ENCODE peak calls at places on chromosomes 6 and 20, in six cellular contexts. I is GM13977, T is astrocyte of the cerebellum, L is uterus, O is endothelial cell of umbilical vein, K is tibial artery. E is an unnamed sample.

GRCh38 chr6:142913036-142913510 is 31.9 kb downstream of the HIVEP2 start:
- DNase-seq in I (peak; percentile 45), T (no peak), L (no peak), O (no peak), K (no peak), E (peak; percentile 60)

GRCh38 chr20:5504061-5504739 is 187.4 kb upstream of the PROKR2 start:
- DNase-seq in I (peak; percentile 80), T (no peak), L (peak; percentile 22), O (peak; percentile 27), K (peak; percentile 57), E (peak; percentile 54)

GRCh38 chr6:54609986-54610385 is 236.6 kb upstream of the FAM83B start:
- DNase-seq in I (no peak), T (no peak), L (no peak), O (no peak), K (no peak), E (no peak)

GRCh38 chr20:48523191-48523757 is 304.5 kb downstream of the PREX1 start:
- DNase-seq in I (peak; percentile 71), T (peak; percentile 59), L (no peak), O (peak; percentile 61), K (no peak), E (peak; percentile 60)

GRCh38 chr6:8549381-8549780 is 114.0 kb upstream of the SLC35B3 start:
- DNase-seq in I (no peak), T (no peak), L (no peak), O (no peak), K (no peak), E (no peak)

GRCh38 chr6:135094403-135094821 is 39.8 kb upstream of the HBS1L start:
- DNase-seq in I (no peak), T (no peak), L (no peak), O (no peak), K (no peak), E (no peak)

GRCh38 chr20:31915491-31916280 is 36.2 kb downstream of the PDRG1 start:
- DNase-seq in I (no peak), T (no peak), L (no peak), O (no peak), K (no peak), E (peak; percentile 5)

GRCh38 chr6:79544299-79544927 is 7.2 kb upstream of the LCA5 start:
- DNase-seq in I (no peak), T (peak; percentile 89), L (no peak), O (no peak), K (no peak), E (no peak)

GRCh38 chr20:51188941-51189340 is 166.0 kb upstream of the KCNG1 start:
- DNase-seq in I (no peak), T (no peak), L (no peak), O (no peak), K (no peak), E (no peak)

GRCh38 chr6:32622545-32623401 is 14.4 kb upstream of the HLA-DQA1 start:
- DNase-seq in I (peak; percentile 53), T (no peak), L (no peak), O (no peak), K (no peak), E (peak; percentile 59)

GRCh38 chr6:53441761-53442160 is 93.0 kb upstream of the ELOVL5 start:
- DNase-seq in I (no peak), T (no peak), L (no peak), O (no peak), K (no peak), E (no peak)

GRCh38 chr6:110874880-110875547 is 429 bp downstream of the AMD1 start:
- DNase-seq in I (peak; percentile 40), T (no peak), L (no peak), O (no peak), K (peak; percentile 36), E (no peak)

GRCh38 chr6:151070666-151071065 is 169.1 kb upstream of the AKAP12 start:
- DNase-seq in I (no peak), T (no peak), L (no peak), O (peak; percentile 29), K (no peak), E (no peak)

GRCh38 chr6:13528232-13528631 is 40.8 kb upstream of the GFOD1 start:
- DNase-seq in I (no peak), T (no peak), L (no peak), O (peak; percentile 55), K (no peak), E (no peak)

GRCh38 chr6:16372029-16372776 is 133.8 kb downstream of the GMPR start:
- DNase-seq in I (no peak), T (no peak), L (no peak), O (peak; percentile 65), K (no peak), E (no peak)

GRCh38 chr20:53023717-53024116 is 51.6 kb downstream of the TSHZ2 start:
- DNase-seq in I (no peak), T (no peak), L (no peak), O (no peak), K (no peak), E (no peak)

GRCh38 chr6:168908887-168909286 is 344.8 kb downstream of the THBS2 start:
- DNase-seq in I (no peak), T (no peak), L (no peak), O (no peak), K (no peak), E (no peak)

GRCh38 chr20:49888341-49889244 is 26.7 kb downstream of the SPATA2 start:
- DNase-seq in I (peak; percentile 88), T (peak; percentile 31), L (peak; percentile 52), O (peak; percentile 73), K (no peak), E (peak; percentile 84)

GRCh38 chr6:68634503-68635411 is at the start of gene ADGRB3:
- DNase-seq in I (peak; percentile 77), T (peak; percentile 66), L (peak; percentile 85), O (peak; percentile 42), K (peak; percentile 80), E (peak; percentile 57)

GRCh38 chr6:12440981-12441380 is 150.8 kb downstream of the EDN1 start:
- DNase-seq in I (no peak), T (no peak), L (no peak), O (peak; percentile 14), K (no peak), E (no peak)

GRCh38 chr6:89977808-89978748 is 83.8 kb downstream of the GJA10 start:
- DNase-seq in I (no peak), T (peak; percentile 39), L (no peak), O (peak; percentile 52), K (no peak), E (no peak)

GRCh38 chr6:110401585-110402176 is 13.7 kb downstream of the DDO start:
- DNase-seq in I (no peak), T (no peak), L (no peak), O (no peak), K (no peak), E (no peak)

GRCh38 chr6:111087106-111087835 is at the start of gene SLC16A10:
- DNase-seq in I (peak; percentile 93), T (no peak), L (peak; percentile 45), O (peak; percentile 35), K (peak; percentile 36), E (peak; percentile 94)

GRCh38 chr6:50974319-50974718 is 155.6 kb downstream of the TFAP2B start:
- DNase-seq in I (no peak), T (no peak), L (no peak), O (no peak), K (no peak), E (no peak)

GRCh38 chr6:63814459-63814858 is 178.9 kb downstream of the PHF3 start:
- DNase-seq in I (no peak), T (no peak), L (no peak), O (no peak), K (no peak), E (no peak)

DNA sequence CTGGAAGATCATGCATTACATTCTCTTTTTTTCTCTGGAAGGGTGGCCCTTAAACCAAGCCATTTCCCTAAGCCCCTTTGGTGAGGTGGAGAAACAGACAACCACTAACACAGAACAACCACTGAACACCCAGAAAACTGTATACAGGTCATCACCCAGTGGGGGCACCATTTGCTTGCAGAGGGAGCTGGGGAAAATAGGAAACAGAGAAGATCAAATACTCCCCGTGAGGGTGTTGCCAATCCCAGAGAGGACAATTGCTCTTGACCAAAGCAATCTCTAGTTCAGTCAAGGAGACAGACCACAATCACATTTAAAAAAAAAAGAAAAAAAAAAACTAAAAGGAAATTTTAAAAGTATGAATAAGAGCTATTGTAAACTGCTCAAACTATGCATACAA is 865 bp upstream of the DAAM2 start:
- DNase-seq in I (no peak), T (no peak), L (no peak), O (no peak), K (no peak), E (no peak)
- TF ChIP-seq CTCF in I (no peak), T (peak; percentile 26), L (no peak), O (no peak), K (no peak), E (no peak)

GRCh38 chr20:25254986-25255680 is 7.2 kb downstream of the PYGB start:
- DNase-seq in I (no peak), T (no peak), L (no peak), O (no peak), K (peak; percentile 41), E (no peak)
- TF ChIP-seq CTCF in I (no peak), T (no peak), L (no peak), O (no peak), K (no peak), E (no peak)

DNA sequence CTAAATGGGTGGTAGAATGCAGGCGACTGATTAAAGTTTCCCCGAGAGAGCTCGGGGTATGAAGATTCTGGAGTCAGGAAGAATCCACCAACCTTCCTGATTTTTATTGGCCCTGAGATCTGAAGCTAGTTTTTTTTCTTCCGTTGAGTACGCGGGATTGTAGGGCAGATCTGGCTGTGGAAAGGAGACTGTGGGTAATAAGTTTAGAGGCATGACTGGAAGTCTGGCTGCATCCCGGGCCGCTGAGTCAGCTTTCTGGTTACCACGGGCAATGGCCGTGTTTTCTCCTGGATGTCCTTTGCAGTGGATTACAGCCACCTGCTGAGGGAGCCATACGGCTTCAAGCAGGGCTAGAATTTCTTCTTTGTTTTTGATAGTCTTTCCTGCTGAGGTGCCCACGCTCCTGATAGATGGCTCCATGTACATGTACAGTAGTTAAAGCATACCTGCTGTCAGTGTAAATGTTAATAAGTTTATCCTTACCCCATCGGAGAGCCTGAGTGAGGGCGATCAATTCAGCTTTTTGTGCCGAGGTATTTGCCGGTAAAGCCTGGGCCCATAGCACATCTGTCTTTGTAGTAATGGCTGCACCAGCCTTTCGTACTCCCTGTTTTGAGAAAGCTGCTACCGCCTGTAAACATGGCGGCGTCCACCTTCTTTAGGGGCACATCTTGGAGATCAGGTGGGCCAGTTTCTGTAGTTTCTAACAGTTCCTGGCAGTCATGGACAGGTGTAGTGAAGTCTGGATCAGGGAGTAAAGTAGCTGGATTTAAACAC is 154.0 kb downstream of the TRIM27 start:
- DNase-seq in I (no peak), T (no peak), L (no peak), O (no peak), K (no peak), E (no peak)
- TF ChIP-seq CTCF in I (no peak), T (no peak), L (no peak), O (no peak), K (no peak), E (peak; percentile 3)

GRCh38 chr20:12798286-12798685 is 210.5 kb upstream of the SPTLC3 start:
- DNase-seq in I (no peak), T (no peak), L (no peak), O (no peak), K (no peak), E (no peak)
- TF ChIP-seq CTCF in I (no peak), T (no peak), L (no peak), O (no peak), K (no peak), E (no peak)

E was measured in GM10248.